ENCODE peak calls at places on chromosome 16, in four cellular contexts. X, Y, E and L are unnamed samples.

GRCh38 chr16:89581045-89581695 is 5.6 kb downstream of the CPNE7 start:
- DNase-seq in Y (peak), X (no peak), E (peak), L (no peak)

GRCh38 chr16:28910046-28911031 is 14.7 kb downstream of the RABEP2 start:
- DNase-seq in E (no peak), X (peak), Y (peak), L (no peak)

GRCh38 chr16:17768257-17768656 is 297.5 kb upstream of the XYLT1 start:
- DNase-seq in Y (no peak), X (no peak), E (no peak), L (no peak)

GRCh38 chr16:23557779-23558330 is 328 bp downstream of the UBFD1 start:
- DNase-seq in E (no peak), Y (no peak), X (no peak), L (no peak)

GRCh38 chr16:49592507-49593422 is 219.2 kb downstream of the C16orf78 start:
- DNase-seq in Y (peak), E (peak), X (peak), L (peak)

GRCh38 chr16:85141491-85142128 is 29.3 kb upstream of the CIBAR2 start:
- DNase-seq in E (no peak), X (peak), Y (no peak), L (no peak)

GRCh38 chr16:2180461-2180860 is 15.9 kb downstream of the CASKIN1 start:
- DNase-seq in E (no peak), X (no peak), Y (no peak), L (no peak)

GRCh38 chr16:54459509-54460235 is 173.1 kb upstream of the IRX3 start:
- DNase-seq in Y (no peak), E (no peak), X (no peak), L (no peak)

GRCh38 chr16:53898993-53899392 is 195.0 kb downstream of the FTO start:
- DNase-seq in Y (no peak), E (no peak), X (no peak), L (no peak)

GRCh38 chr16:23398987-23399805 is 53.8 kb downstream of the COG7 start:
- DNase-seq in Y (no peak), E (no peak), X (no peak), L (no peak)

GRCh38 chr16:78443780-78444422 is 344.4 kb downstream of the WWOX start:
- DNase-seq in E (no peak), Y (no peak), X (no peak), L (no peak)

GRCh38 chr16:4517812-4518211 is 20.8 kb downstream of the CDIP1 start:
- DNase-seq in Y (peak), E (peak), X (peak), L (peak)

GRCh38 chr16:27972500-27972899 is 91.0 kb downstream of the GSG1L start:
- DNase-seq in E (peak), X (peak), Y (peak), L (peak)

GRCh38 chr16:50490828-50491227 is 57.4 kb upstream of the NKD1 start:
- DNase-seq in Y (no peak), X (no peak), E (no peak), L (no peak)

GRCh38 chr16:78097522-78097921 is 1.9 kb upstream of the WWOX start:
- DNase-seq in X (no peak), Y (no peak), E (no peak), L (no peak)

DNA sequence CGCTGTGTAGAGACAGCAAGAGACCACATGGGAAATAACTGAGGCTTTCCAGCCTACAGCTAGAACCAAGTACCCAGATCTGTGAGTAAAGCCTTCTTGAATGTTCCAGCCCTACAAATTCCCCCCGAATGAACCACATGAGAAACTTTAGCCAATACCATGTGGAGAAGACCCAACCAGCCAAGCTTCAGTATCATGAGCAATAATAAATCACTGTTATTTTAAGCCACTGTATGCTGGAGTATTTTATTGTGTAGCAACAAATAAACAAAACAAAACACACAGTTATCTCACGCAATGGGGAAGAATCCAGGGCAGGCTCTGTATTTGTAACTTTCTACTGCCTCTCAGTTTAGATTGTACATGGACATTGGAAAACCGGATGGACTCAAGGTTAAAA is 426.2 kb downstream of the CDH11 start:
- DNase-seq in X (no peak), Y (no peak), E (no peak), L (no peak)
- TF ChIP-seq MAX in X (no peak), Y (no peak), E (no peak), L (no peak)

GRCh38 chr16:31385680-31386079 is 7.5 kb upstream of the ITGAD start:
- DNase-seq in Y (no peak), E (no peak), X (no peak), L (no peak)

GRCh38 chr16:31386157-31386984 is 6.8 kb upstream of the ITGAD start:
- DNase-seq in E (no peak), X (no peak), Y (peak), L (peak)

GRCh38 chr16:31380201-31380600 is 12.9 kb upstream of the ITGAD start:
- DNase-seq in X (no peak), Y (no peak), E (no peak), L (no peak)

GRCh38 chr16:31377210-31377903 is 15.8 kb upstream of the ITGAD start:
- DNase-seq in E (no peak), X (no peak), Y (no peak), L (no peak)

DNA sequence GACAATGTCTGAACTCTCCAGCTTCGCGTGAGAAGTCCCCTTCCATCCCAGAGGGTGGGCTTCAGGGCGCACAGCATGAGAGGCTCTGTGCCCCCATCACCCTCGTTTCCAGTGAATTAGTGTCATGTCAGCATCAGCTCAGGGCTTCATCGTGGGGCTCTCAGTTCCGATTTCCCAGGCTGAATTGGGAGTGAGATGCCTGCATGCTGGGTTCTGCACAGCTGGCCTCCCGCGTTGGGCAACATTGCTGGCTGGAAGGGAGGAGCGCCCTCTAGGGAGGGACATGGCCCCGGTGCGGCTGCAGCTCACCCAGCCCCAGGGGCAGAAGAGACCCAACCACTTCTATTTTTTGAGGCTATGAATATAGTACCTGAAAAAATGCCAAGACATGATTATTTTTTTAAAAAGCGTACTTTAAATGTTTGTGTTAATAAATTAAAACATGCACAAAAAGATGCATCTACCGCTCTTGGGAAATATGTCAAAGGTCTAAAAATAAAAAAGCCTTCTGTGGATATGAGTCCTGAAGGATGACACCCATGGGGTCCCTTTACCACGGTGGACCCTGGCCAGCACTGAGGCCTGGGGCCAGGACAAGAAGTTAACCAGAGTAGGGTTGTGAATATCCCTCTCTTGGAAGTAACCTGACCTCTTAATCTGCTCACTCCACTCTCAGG is 10.5 kb upstream of the ITGAD start:
- DNase-seq in E (peak), X (peak), Y (peak), L (peak)
- TF ChIP-seq MAX in E (no peak), X (no peak), Y (no peak), L (peak)

GRCh38 chr16:73124097-73124652 is 76.2 kb upstream of the ZFHX3 start:
- DNase-seq in X (no peak), E (no peak), Y (no peak), L (no peak)
- TF ChIP-seq MAX in X (no peak), E (no peak), Y (no peak), L (no peak)

DNA sequence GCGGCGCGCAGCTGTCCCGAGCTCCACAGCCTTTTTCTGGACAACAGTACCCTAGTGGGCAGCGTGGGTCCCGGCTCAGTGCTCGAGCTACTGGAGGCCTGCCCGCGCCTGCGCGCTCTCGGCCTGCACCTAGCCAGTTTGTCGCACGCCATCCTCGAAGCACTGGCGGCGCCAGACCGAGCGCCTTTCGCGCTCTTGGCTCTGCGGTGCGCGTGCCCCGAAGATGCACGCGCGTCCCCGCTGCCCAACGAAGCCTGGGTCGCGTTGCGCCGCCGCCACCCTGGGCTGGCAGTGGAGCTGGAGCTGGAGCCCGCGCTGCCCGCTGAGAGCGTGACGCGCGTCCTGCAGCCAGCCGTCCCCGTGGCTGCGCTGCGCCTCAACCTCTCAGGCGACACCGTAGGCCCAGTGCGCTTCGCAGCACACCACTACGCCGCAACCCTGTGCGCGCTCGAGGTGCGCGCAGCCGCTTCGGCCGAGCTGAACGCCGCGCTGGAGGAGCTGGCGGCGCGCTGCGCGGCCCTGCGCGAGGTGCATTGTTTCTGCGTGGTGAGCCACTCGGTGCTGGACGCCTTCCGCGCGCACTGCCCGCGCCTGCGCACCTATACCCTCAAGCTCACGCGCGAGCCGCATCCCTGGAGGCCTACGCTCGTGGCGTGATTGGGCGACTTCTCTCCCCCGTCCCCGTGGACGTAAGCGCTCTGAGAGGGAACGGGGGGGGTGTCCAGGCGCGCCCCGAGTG is 1.2 kb upstream of the HSF4 start:
- DNase-seq in Y (no peak), X (no peak), E (peak), L (no peak)
- TF ChIP-seq MAX in Y (no peak), X (no peak), E (no peak), L (no peak)

GRCh38 chr16:14560523-14560922 is 69.5 kb downstream of the PARN start:
- DNase-seq in X (no peak), Y (no peak), E (no peak), L (no peak)

GRCh38 chr16:14565688-14566025 is 64.4 kb downstream of the PARN start:
- DNase-seq in E (no peak), Y (no peak), X (no peak), L (no peak)

GRCh38 chr16:14564323-14564722 is 65.7 kb downstream of the PARN start:
- DNase-seq in X (no peak), Y (peak), E (peak), L (no peak)

GRCh38 chr16:14564881-14565687 is 65.0 kb downstream of the PARN start:
- DNase-seq in X (no peak), Y (peak), E (peak), L (no peak)

GRCh38 chr16:14562691-14563491 is 67.2 kb downstream of the PARN start:
- DNase-seq in Y (peak), X (no peak), E (no peak), L (peak)
- TF ChIP-seq MAX in Y (no peak), X (no peak), E (no peak), L (no peak)